ENCODE peak calls at places on chromosomes 2 and 18, in four cellular contexts. F is A549, M is K562, L is GM12878. T is an unnamed sample.

GRCh38 chr2:7773362-7773973 is 856.3 kb downstream of the RNF144A start:
- DNase-seq in F (no peak), M (no peak), L (peak; percentile 91), T (no peak)

GRCh38 chr2:88626171-88627054 is 851 bp downstream of the EIF2AK3 start:
- DNase-seq in F (peak; percentile 14), M (peak; percentile 47), L (no peak), T (no peak)

GRCh38 chr2:128448331-128449225 is 129.9 kb upstream of the HS6ST1 start:
- DNase-seq in F (no peak), M (no peak), L (no peak), T (no peak)

GRCh38 chr2:237278593-237278992 is 135.4 kb downstream of the COL6A3 start:
- DNase-seq in F (no peak), M (no peak), L (no peak), T (no peak)

GRCh38 chr18:29823671-29824070 is 1218.9 kb downstream of the DSC3 start:
- DNase-seq in F (no peak), M (no peak), L (no peak), T (no peak)

GRCh38 chr2:127219716-127220090 is 396 bp downstream of the CYP27C1 start:
- DNase-seq in F (peak; percentile 32), M (no peak), L (no peak), T (no peak)

GRCh38 chr2:66901344-66901743 is 466.4 kb downstream of the MEIS1 start:
- DNase-seq in F (no peak), M (no peak), L (no peak), T (no peak)

GRCh38 chr2:138699421-138699820 is 80.8 kb downstream of the NXPH2 start:
- DNase-seq in F (no peak), M (no peak), L (no peak), T (no peak)

GRCh38 chr18:72104851-72105250 is 439.3 kb downstream of the CBLN2 start:
- DNase-seq in F (no peak), M (no peak), L (no peak), T (no peak)

GRCh38 chr18:23378470-23378764 is 74.7 kb upstream of the RIOK3 start:
- DNase-seq in F (no peak), M (no peak), L (no peak), T (no peak)

GRCh38 chr2:159755788-159756187 is 42.2 kb downstream of the CD302 start:
- DNase-seq in F (peak; percentile 25), M (peak; percentile 27), L (no peak), T (peak; percentile 51)

GRCh38 chr2:81412681-81413080 is 1108.1 kb upstream of the LRRTM1 start:
- DNase-seq in F (no peak), M (no peak), L (no peak), T (no peak)

GRCh38 chr2:71449343-71449742 is 4.0 kb upstream of the DYSF start:
- DNase-seq in F (no peak), M (no peak), L (no peak), T (no peak)

GRCh38 chr2:224027070-224027469 is 12.0 kb downstream of the SERPINE2 start:
- DNase-seq in F (no peak), M (no peak), L (no peak), T (no peak)

GRCh38 chr2:235903803-235904637 is 264.2 kb downstream of the GBX2 start:
- DNase-seq in F (no peak), M (no peak), L (no peak), T (no peak)

GRCh38 chr2:138121769-138122661 is 157.7 kb downstream of the HNMT start:
- DNase-seq in F (no peak), M (peak; percentile 10), L (no peak), T (peak; percentile 49)

GRCh38 chr2:88600038-88600465 is 27.2 kb downstream of the EIF2AK3 start:
- DNase-seq in F (peak; percentile 89), M (peak; percentile 75), L (peak; percentile 98), T (peak; percentile 90)

GRCh38 chr2:215365184-215365658 is 53.4 kb downstream of the ATIC start:
- DNase-seq in F (no peak), M (no peak), L (peak; percentile 39), T (no peak)

GRCh38 chr2:198273670-198274069 is 469.3 kb downstream of the PLCL1 start:
- DNase-seq in F (no peak), M (no peak), L (no peak), T (no peak)

GRCh38 chr2:197179744-197180498 is 130.7 kb downstream of the ANKRD44 start:
- DNase-seq in F (no peak), M (no peak), L (no peak), T (no peak)

GRCh38 chr18:44589709-44590108 is 91.0 kb upstream of the SETBP1 start:
- DNase-seq in F (no peak), M (no peak), L (no peak), T (no peak)

GRCh38 chr18:73669299-73669698 is 478.3 kb downstream of the FBXO15 start:
- DNase-seq in F (no peak), M (no peak), L (no peak), T (no peak)

GRCh38 chr2:134739879-134740301 is 21.1 kb upstream of the TMEM163 start:
- DNase-seq in F (no peak), M (no peak), L (peak; percentile 90), T (no peak)

GRCh38 chr2:210072922-210073509 is 70.6 kb downstream of the RPE start:
- DNase-seq in F (peak; percentile 2), M (peak; percentile 3), L (no peak), T (peak; percentile 46)

DNA sequence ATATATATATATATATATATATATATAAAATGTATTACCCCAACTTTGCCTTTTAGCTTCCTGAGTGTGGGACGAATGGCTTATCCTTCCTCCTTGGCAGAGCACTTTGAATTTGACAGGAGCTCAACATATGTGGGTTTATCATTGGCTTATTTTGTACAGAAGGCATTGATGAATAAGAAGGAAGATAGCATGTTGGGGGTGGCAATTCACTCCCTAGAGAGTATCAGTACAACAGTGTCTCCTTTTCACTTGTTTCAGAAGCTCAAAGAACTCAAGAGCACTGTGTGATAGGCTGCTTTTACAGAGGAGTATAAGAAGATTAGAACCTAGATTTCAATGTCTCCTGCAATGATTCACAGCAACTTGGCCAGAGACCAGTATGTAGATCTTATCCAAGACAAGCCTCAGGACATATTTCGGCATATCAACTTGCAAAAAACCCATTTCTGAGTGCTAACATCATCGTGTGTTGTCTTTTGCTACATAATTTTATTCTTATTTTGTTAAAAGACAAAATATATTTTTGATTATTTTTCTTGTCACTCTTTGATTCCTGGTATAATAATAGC is 345.8 kb downstream of the SOCS6 start:
- DNase-seq in F (no peak), M (no peak), L (no peak), T (no peak)
- TF ChIP-seq POLR2AphosphoS2 in F (no peak), M (no peak), L (no peak), T (no peak)

GRCh38 chr18:28124239-28125029 is 52.5 kb downstream of the CDH2 start:
- DNase-seq in F (no peak), M (no peak), L (no peak), T (no peak)

GRCh38 chr18:28126768-28127167 is 50.2 kb downstream of the CDH2 start:
- DNase-seq in F (no peak), M (no peak), L (no peak), T (no peak)

GRCh38 chr18:28127228-28127627 is 49.7 kb downstream of the CDH2 start:
- DNase-seq in F (no peak), M (no peak), L (no peak), T (no peak)

GRCh38 chr18:28125051-28125450 is 51.9 kb downstream of the CDH2 start:
- DNase-seq in F (no peak), M (no peak), L (no peak), T (no peak)

DNA sequence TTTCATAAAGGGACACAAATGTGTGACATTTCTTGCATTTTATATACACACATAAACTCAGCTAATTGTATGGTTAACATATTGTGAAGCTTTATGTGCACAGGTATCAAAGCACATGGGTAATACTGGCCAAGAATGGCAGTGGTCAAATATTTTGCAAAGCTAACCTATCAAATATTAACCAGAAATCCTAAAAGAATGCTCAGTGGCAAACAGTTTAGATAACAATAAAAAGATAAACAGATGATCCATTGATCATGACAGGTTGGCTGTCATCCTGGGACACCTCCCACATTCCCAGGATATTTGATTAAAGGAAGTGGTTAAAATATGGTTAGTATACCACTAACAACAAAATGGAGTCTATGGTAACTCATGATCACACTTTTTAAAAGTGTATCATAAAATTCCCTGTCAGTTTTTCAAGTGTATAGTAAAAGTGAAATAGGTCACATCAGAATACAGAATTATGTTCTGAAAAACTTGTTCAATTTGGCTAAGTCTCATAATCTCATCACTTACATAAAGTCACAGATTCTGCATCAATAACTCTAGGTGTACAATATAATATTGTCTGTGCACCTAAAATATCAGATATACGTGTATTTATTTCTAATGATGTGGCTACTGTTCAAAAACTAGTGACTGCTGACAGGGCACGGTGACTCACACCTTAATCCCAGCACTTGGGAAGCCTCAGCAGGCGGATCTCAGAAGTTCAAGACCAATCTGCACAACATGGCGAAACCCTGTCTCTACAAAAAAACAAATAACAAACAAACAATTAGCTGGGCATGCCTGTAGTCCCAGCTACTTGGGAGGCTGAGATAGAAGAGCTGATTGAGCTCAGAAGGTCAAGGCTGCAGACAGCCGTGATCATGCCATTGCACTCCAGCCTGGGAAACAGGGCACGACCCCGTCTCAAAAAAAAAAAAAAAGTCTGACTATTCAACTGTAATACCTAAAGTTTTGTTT is 48.9 kb downstream of the CDH2 start:
- DNase-seq in F (no peak), M (no peak), L (no peak), T (peak; percentile 92)
- TF ChIP-seq POLR2AphosphoS2 in F (no peak), M (no peak), L (no peak), T (no peak)

DNA sequence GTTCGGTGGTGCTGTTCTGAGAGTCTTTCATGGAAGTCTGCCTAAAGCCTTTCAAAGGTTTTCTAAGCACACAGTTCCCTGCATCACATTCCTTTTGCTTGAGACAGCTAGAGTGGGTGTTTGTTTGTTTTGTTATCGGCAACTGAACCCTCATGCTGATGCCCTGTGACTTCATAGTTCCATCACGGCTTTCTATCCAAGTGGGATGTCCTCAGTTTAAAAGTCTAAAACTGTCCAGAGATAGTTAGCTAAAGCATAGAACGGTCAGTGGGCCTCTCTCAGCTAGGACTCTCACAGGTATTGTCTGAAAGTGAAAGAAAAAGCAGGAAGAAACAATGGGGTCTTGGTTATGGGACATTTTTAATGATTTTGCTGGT is 337.3 kb downstream of the OSR1 start:
- DNase-seq in F (peak; percentile 10), M (no peak), L (no peak), T (peak; percentile 84)
- TF ChIP-seq POLR2AphosphoS2 in F (no peak), M (no peak), L (no peak), T (no peak)

GRCh38 chr2:38108907-38109731 is 33.2 kb upstream of the CYP1B1 start:
- DNase-seq in F (no peak), M (no peak), L (no peak), T (no peak)
- TF ChIP-seq POLR2AphosphoS2 in F (no peak), M (no peak), L (no peak), T (no peak)

GRCh38 chr18:27005589-27005988 is 140.1 kb upstream of the AQP4 start:
- DNase-seq in F (peak; percentile 3), M (no peak), L (no peak), T (peak; percentile 22)
- TF ChIP-seq POLR2AphosphoS2 in F (no peak), M (no peak), L (no peak), T (no peak)

GRCh38 chr18:2654828-2655152 is 736 bp upstream of the SMCHD1 start:
- DNase-seq in F (peak; percentile 29), M (peak; percentile 79), L (no peak), T (no peak)
- TF ChIP-seq POLR2AphosphoS2 in F (no peak), M (no peak), L (no peak), T (no peak)

T was measured in HepG2.